ENCODE peak calls at places on chromosome 5, in nine cellular contexts. K, Z, X, D, B, Y, T, A and H are unnamed samples.

GRCh38 chr5:149140197-149141002 is 893 bp upstream of the ABLIM3 start:
- DNase-seq in K (no peak), Z (no peak), X (no peak), D (no peak), B (no peak), Y (no peak), T (no peak), A (no peak), H (no peak)

GRCh38 chr5:31963358-31963757 is 210.8 kb downstream of the GOLPH3 start:
- DNase-seq in K (no peak), Z (no peak), X (no peak), D (no peak), B (no peak), Y (no peak), T (no peak), A (peak; percentile 62), H (no peak)

GRCh38 chr5:163642904-163643303 is 137.5 kb downstream of the MAT2B start:
- DNase-seq in K (no peak), Z (no peak), X (no peak), D (no peak), B (no peak), Y (no peak), T (no peak), A (no peak), H (no peak)

GRCh38 chr5:82942083-82942881 is 134.9 kb downstream of the TMEM167A start:
- DNase-seq in K (no peak), Z (no peak), X (no peak), D (no peak), B (no peak), Y (no peak), T (no peak), A (no peak), H (no peak)

GRCh38 chr5:73565969-73566547 is 515 bp downstream of the UTP15 start:
- DNase-seq in K (no peak), Z (no peak), X (peak; percentile 7), D (no peak), B (no peak), Y (no peak), T (no peak), A (no peak), H (no peak)

GRCh38 chr5:79510638-79511037 is 3.3 kb downstream of the HOMER1 start:
- DNase-seq in K (no peak), Z (no peak), X (no peak), D (no peak), B (no peak), Y (no peak), T (no peak), A (peak; percentile 23), H (no peak)

GRCh38 chr5:83628360-83628759 is 92.3 kb downstream of the HAPLN1 start:
- DNase-seq in K (no peak), Z (no peak), X (no peak), D (no peak), B (no peak), Y (no peak), T (no peak), A (no peak), H (no peak)

GRCh38 chr5:145825751-145826180 is 9.4 kb downstream of the PRELID2 start:
- DNase-seq in K (no peak), Z (peak; percentile 83), X (peak; percentile 80), D (no peak), B (no peak), Y (peak; percentile 2), T (no peak), A (no peak), H (no peak)

GRCh38 chr5:148776780-148777179 is 49.6 kb upstream of the ADRB2 start:
- DNase-seq in K (no peak), Z (no peak), X (peak; percentile 91), D (no peak), B (no peak), Y (no peak), T (no peak), A (no peak), H (no peak)

DNA sequence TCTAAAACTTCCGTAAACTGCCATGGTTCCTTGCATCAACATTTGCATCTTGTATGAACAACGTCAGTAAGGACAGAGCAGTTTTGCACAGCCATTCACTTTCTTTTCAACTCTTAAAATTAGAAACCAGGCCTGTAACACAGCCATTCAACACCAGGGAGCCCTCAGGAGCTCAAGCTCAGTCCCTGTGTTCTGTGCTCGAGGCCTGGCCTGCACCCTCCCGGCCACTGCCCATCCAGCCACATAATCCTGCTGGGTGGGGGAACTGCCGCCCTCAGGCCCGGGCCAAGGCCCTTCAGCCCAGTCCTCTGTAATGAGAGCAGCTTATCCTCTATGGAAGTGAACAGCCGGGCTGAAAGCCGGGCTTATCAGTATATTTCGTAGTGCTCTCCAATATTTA is 33.1 kb upstream of the SLC6A3 start:
- DNase-seq in K (no peak), Z (no peak), X (no peak), D (peak; percentile 79), B (peak; percentile 52), Y (no peak), T (no peak), A (no peak), H (no peak)
- H3K4me1 ChIP-seq in K (no peaks in the 10 kb centered on the region), Z (no peaks in the 10 kb centered on the region), X (no peaks in the 10 kb centered on the region), D (peaks cover 70% of the 10 kb centered on the region), B (no peaks in the 10 kb centered on the region), Y (no peaks in the 10 kb centered on the region), T (no peaks in the 10 kb centered on the region), A (no peaks in the 10 kb centered on the region), H (no peaks in the 10 kb centered on the region)

DNA sequence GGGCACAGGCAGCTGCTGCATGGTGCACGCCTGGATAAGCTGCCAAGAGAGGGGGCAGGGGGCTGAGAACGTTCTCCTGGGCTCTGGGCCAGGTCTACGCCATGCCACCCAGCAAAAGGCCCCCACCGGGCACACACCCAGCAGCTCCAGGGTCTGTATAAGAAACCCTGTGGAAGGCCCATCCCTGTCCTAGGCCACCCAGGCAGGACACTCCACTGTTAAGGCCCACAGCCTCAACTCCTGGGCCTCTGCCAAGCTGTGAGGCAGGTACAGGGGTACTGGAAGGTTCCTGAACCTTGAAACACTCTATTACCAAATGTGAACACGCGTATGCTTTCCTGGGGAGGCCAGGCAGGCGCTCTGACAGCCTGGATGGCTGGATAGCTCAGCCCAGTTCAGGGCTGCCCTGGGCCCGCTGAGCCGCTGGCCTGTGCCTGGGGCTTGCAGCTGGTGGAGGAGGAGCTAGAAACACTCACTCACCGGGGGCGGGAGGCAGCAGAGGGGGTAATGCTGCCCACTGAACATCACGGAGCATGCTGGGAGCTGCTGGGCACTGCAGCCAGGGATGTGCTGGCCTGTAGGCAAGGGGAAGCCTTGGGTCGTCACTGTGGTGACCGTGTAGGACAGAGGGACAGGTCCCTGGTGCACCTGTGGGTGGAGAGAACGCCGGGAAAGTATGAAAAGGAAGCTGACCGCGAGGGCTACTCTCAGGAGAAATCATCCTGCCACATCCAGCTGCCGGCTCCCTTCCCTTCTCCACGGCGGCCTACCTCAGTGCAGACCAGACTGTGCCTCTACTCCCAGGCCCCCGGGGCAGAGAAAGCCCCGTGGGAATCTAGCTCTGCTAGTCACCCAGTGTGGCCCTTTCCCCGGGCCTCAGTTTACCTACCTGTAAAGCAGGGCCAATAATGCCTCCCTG is 6.0 kb downstream of the RNF44 start:
- DNase-seq in K (no peak), Z (no peak), X (peak; percentile 46), D (peak; percentile 83), B (peak; percentile 54), Y (no peak), T (no peak), A (peak; percentile 58), H (no peak)
- H3K4me1 ChIP-seq in K (no peaks in the 10 kb centered on the region), Z (peaks cover 24% of the 10 kb centered on the region), X (peaks cover 4% of the 10 kb centered on the region), D (peaks cover 82% of the 10 kb centered on the region), B (peaks cover 66% of the 10 kb centered on the region), Y (peaks cover 64% of the 10 kb centered on the region), T (peaks cover 65% of the 10 kb centered on the region), A (peaks cover 16% of the 10 kb centered on the region), H (peaks cover 40% of the 10 kb centered on the region)

DNA sequence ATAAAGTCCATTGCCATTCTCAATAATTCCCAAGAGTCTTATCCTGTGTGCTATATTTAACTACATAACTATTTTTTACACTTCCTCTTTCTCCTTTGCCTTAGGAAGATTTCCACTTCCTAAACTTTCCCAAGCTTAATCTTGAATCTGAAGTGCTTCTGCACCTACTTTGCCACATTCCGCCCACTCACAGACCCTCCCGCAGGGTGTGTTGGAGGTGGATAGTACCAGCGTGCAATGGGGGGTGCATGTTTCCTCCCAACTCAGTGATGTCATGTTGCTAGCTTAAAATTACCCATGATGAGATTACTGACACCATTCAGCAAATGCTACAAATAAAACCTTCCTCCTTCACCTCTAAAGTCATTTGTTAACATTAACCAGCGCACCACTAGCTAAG is 460.2 kb downstream of the NR2F1-AS1 start:
- DNase-seq in K (no peak), Z (no peak), X (no peak), D (no peak), B (no peak), Y (no peak), T (no peak), A (no peak), H (no peak)
- H3K4me1 ChIP-seq in K (no peaks in the 10 kb centered on the region), Z (peaks cover 4% of the 10 kb centered on the region), X (peaks cover 13% of the 10 kb centered on the region), D (no peaks in the 10 kb centered on the region), B (peaks cover 5% of the 10 kb centered on the region), Y (no peaks in the 10 kb centered on the region), T (no peaks in the 10 kb centered on the region), A (peaks cover 2% of the 10 kb centered on the region), H (no peaks in the 10 kb centered on the region)

GRCh38 chr5:76476639-76477038 is 73.6 kb downstream of the IQGAP2 start:
- DNase-seq in K (no peak), Z (no peak), X (no peak), D (no peak), B (no peak), Y (no peak), T (no peak), A (no peak), H (no peak)
- H3K4me1 ChIP-seq in K (no peaks in the 10 kb centered on the region), Z (peaks cover 47% of the 10 kb centered on the region), X (no peaks in the 10 kb centered on the region), D (peaks cover 34% of the 10 kb centered on the region), B (no peaks in the 10 kb centered on the region), Y (peaks cover 54% of the 10 kb centered on the region), T (peaks cover 9% of the 10 kb centered on the region), A (peaks cover 2% of the 10 kb centered on the region), H (no peaks in the 10 kb centered on the region)

GRCh38 chr5:15645376-15645775 is 145.4 kb downstream of the FBXL7 start:
- DNase-seq in K (no peak), Z (peak; percentile 15), X (peak; percentile 67), D (no peak), B (no peak), Y (no peak), T (no peak), A (no peak), H (no peak)

GRCh38 chr5:15646351-15646750 is 146.4 kb downstream of the FBXL7 start:
- DNase-seq in K (no peak), Z (no peak), X (peak; percentile 63), D (no peak), B (no peak), Y (no peak), T (no peak), A (no peak), H (no peak)

GRCh38 chr5:15645776-15646175 is 145.8 kb downstream of the FBXL7 start:
- DNase-seq in K (no peak), Z (peak; percentile 40), X (peak; percentile 58), D (no peak), B (no peak), Y (no peak), T (no peak), A (no peak), H (no peak)

GRCh38 chr5:15650266-15650665 is 150.3 kb downstream of the FBXL7 start:
- DNase-seq in K (no peak), Z (no peak), X (peak; percentile 40), D (no peak), B (no peak), Y (no peak), T (no peak), A (no peak), H (no peak)

DNA sequence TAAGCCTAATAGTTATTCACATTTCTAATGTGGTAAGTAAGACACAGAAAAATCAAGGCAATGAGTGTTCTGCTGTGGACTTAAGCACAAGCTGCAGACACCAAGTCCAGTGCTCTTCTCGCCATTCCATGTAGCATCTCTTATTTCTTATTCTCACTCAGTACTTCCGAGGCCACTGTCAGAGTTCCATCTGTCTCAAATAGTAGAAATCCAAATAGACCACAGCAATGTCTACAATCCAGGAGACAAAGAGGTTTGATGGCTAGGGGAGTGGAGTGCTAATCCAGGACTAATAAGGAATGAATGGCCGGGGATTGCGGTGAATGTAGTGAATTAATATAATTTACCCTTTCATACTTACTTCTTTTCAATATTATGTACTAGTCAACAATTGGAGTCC is 147.3 kb downstream of the FBXL7 start:
- DNase-seq in K (no peak), Z (no peak), X (no peak), D (no peak), B (no peak), Y (no peak), T (no peak), A (no peak), H (no peak)
- H3K4me1 ChIP-seq in K (no peaks in the 10 kb centered on the region), Z (peaks cover 29% of the 10 kb centered on the region), X (peaks cover 32% of the 10 kb centered on the region), D (peaks cover 10% of the 10 kb centered on the region), B (peaks cover 56% of the 10 kb centered on the region), Y (no peaks in the 10 kb centered on the region), T (no peaks in the 10 kb centered on the region), A (peaks cover 4% of the 10 kb centered on the region), H (no peaks in the 10 kb centered on the region)